ENCODE peak calls at places on chromosomes 11 and 22, in eight cellular contexts. Y is left colon, G is substantia nigra, R is naive B cell, F is AG08395, D is kidney, C is lung, M is hepatic stellate cell. T is an unnamed sample.

GRCh38 chr22:23094695-23095466 is 24.6 kb downstream of the GNAZ start:
- DNase-seq in F (no peak), G (no peak), R (no peak), D (no peak), Y (no peak), M (no peak), C (no peak), T (no peak)

GRCh38 chr11:67240575-67241389 is 25.5 kb upstream of the GRK2 start:
- DNase-seq in Y (peak), F (peak), G (no peak), R (peak), M (peak), D (peak), C (peak), T (no peak)

GRCh38 chr11:46352063-46352841 is 5.0 kb downstream of the DGKZ start:
- DNase-seq in M (peak), D (peak), F (peak), R (no peak), C (no peak), G (no peak), Y (no peak), T (no peak)

GRCh38 chr11:69664103-69664775 is 10.9 kb downstream of the LTO1 start:
- DNase-seq in C (no peak), M (no peak), G (no peak), D (peak), Y (peak), R (no peak), F (no peak), T (peak)

GRCh38 chr11:68169442-68169841 is 43.7 kb downstream of the KMT5B start:
- DNase-seq in Y (no peak), R (no peak), M (no peak), D (no peak), F (no peak), C (no peak), G (no peak), T (no peak)

GRCh38 chr11:33259869-33260268 is 2.7 kb downstream of the HIPK3 start:
- DNase-seq in M (no peak), D (no peak), R (no peak), G (no peak), C (no peak), Y (no peak), F (no peak), T (no peak)

GRCh38 chr11:18498039-18498438 is 28.7 kb downstream of the TSG101 start:
- DNase-seq in C (no peak), G (no peak), R (no peak), F (no peak), D (no peak), Y (no peak), M (no peak), T (no peak)

GRCh38 chr11:76339217-76339616 is 41.7 kb downstream of the THAP12 start:
- DNase-seq in R (no peak), G (no peak), C (peak), M (no peak), Y (peak), D (peak), F (peak), T (no peak)

GRCh38 chr22:23260645-23261581 is 80.6 kb downstream of the BCR start:
- DNase-seq in F (no peak), M (no peak), D (no peak), G (no peak), C (no peak), R (no peak), Y (no peak), T (no peak)

GRCh38 chr11:4539603-4540219 is 5.3 kb upstream of the OR52M1 start:
- DNase-seq in C (peak), R (peak), Y (no peak), D (no peak), F (peak), M (peak), G (peak), T (no peak)

GRCh38 chr22:45317551-45318167 is 7.9 kb downstream of the FAM118A start:
- DNase-seq in C (no peak), Y (peak), M (no peak), G (no peak), D (no peak), F (peak), R (no peak), T (no peak)

GRCh38 chr22:22375586-22376351 is 131.2 kb downstream of the VPREB1 start:
- DNase-seq in Y (no peak), M (no peak), R (no peak), F (no peak), C (no peak), G (no peak), D (no peak), T (no peak)

GRCh38 chr22:45683680-45684079 is 12.0 kb downstream of the ATXN10 start:
- DNase-seq in C (no peak), M (no peak), R (peak), D (no peak), F (no peak), Y (no peak), G (no peak), T (no peak)

GRCh38 chr11:68551777-68552176 is 91.2 kb downstream of the PPP6R3 start:
- DNase-seq in M (no peak), R (no peak), Y (no peak), C (no peak), G (no peak), D (no peak), F (no peak), T (no peak)

GRCh38 chr11:33449798-33450197 is 192.6 kb downstream of the HIPK3 start:
- DNase-seq in D (no peak), R (no peak), C (no peak), F (peak), M (peak), Y (no peak), G (no peak), T (no peak)